ENCODE peak calls at places on chromosomes 2 and 18, in four cellular contexts. H is IMR-90, Q is keratinocyte, W is K562. U is an unnamed sample. For H3K9me1, the result is how much of the 10 kb centered on the place peaks cover.

GRCh38 chr2:133641497-133641896 is 73.2 kb upstream of the NCKAP5 start:
- DNase-seq in W (no peak), Q (peak), H (peak), U (no peak)

GRCh38 chr18:26458526-26459232 is 89.7 kb downstream of the KCTD1 start:
- DNase-seq in Q (no peak), H (peak), W (no peak), U (peak)

GRCh38 chr2:224171226-224171625 is 132.1 kb upstream of the SERPINE2 start:
- DNase-seq in W (no peak), Q (no peak), H (no peak), U (no peak)

GRCh38 chr18:53458266-53458665 is 766.2 kb downstream of the MBD2 start:
- DNase-seq in H (no peak), W (no peak), Q (no peak), U (no peak)

GRCh38 chr2:236833501-236834186 is 252.0 kb upstream of the COPS8 start:
- DNase-seq in W (no peak), Q (no peak), H (peak), U (peak)

GRCh38 chr2:119756837-119757236 is 2.9 kb upstream of the PTPN4 start:
- DNase-seq in H (peak), W (no peak), Q (peak), U (peak)

GRCh38 chr2:78718483-78718882 is 307.0 kb upstream of the REG3G start:
- DNase-seq in Q (no peak), H (no peak), W (no peak), U (no peak)

GRCh38 chr2:128797533-128797932 is 478.9 kb upstream of the HS6ST1 start:
- DNase-seq in H (no peak), Q (no peak), W (no peak), U (no peak)

GRCh38 chr2:134392689-134393476 is 139.0 kb downstream of the MGAT5 start:
- DNase-seq in Q (no peak), W (no peak), H (peak), U (no peak)

GRCh38 chr2:42052702-42053481 is 5.1 kb downstream of the PKDCC start:
- DNase-seq in Q (no peak), H (peak), W (peak), U (no peak)

GRCh38 chr2:239932881-239933735 is 92.0 kb downstream of the NDUFA10 start:
- DNase-seq in H (no peak), W (no peak), Q (no peak), U (no peak)
- H3K9me1 ChIP-seq in H (under half), W (under half), Q (under half), U (under half)

GRCh38 chr2:241443486-241444223 is 64.7 kb downstream of the STK25 start:
- DNase-seq in W (no peak), H (peak), Q (peak), U (no peak)
- H3K9me1 ChIP-seq in W (under half), H (under half), Q (under half), U (under half)

DNA sequence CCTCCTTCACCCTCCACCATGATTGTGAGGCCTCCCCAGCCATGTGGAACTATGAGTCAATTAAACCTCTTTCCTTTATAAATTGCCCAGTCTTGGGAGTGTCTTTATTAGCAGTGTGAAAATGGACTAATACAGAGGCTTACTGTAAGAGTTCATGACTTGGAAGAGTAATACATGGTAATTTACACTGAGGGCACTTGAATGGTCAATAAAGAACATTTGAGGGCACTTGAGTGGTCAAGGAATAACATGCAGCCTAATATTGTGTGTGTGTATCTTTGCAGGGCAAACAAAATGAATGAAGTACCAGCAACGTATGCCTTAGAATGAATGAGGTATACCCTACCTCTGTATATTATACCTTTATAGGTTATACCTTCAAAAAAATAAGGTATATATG is 190.4 kb upstream of the SOX11 start:
- DNase-seq in W (no peak), Q (no peak), H (no peak), U (no peak)
- H3K9me1 ChIP-seq in W (under half), Q (under half), H (under half), U (under half)

GRCh38 chr18:11516988-11517630 is 92.3 kb upstream of the SLC35G4 start:
- DNase-seq in Q (no peak), H (no peak), W (no peak), U (no peak)

GRCh38 chr18:11511434-11512095 is 97.8 kb upstream of the SLC35G4 start:
- DNase-seq in W (no peak), H (no peak), Q (no peak), U (no peak)

GRCh38 chr18:11506871-11507270 is 102.5 kb upstream of the SLC35G4 start:
- DNase-seq in H (peak), W (no peak), Q (no peak), U (no peak)

GRCh38 chr18:11514267-11514666 is 95.1 kb upstream of the SLC35G4 start:
- DNase-seq in Q (no peak), H (no peak), W (no peak), U (no peak)

DNA sequence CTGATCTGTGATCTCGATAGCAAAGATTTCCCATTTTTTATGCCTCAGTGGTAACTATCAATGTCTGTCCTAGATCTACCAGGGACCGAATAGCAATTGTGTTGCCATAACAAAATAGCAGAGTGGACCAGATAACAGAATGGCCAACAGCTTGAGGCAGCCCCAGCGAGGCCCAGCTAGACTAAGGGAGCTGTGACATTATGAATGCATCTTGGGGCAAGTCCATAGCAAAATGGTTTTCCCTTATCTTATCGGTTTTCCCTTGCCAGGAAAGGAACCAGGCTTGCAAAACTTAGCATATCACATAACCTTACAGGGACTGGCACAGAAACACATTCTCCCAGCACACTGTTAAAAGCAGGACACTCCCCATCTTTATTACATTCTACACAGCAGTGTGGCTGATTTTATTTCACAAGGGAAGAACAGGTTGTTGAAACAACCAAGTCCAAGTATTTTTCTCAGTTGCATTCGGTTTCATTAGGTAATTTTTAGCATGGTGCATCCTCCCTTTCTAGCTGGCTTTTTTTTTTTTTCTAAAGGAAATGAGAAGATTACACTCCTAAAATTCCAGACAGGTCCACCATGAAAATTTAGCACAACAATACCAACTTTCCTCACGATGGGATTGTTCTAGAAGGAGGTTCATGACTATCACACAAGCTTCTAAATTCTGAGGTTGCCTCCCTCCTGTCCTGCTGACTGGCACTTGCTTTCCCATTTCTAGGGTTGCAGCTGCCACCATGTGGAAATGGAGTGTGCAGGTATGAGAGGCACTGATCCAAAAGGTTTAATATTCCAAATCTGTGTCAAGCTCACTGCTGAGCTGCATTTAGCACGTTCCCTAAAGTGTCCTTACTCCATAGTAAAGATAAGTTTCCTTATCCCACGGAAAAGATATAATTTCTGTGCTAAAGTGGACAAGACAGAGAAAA is 97.0 kb upstream of the SLC35G4 start:
- DNase-seq in H (no peak), W (no peak), Q (no peak), U (no peak)
- H3K9me1 ChIP-seq in H (under half), W (under half), Q (under half), U (under half)

GRCh38 chr18:31992836-31993575 is 25.6 kb upstream of the RNF125 start:
- DNase-seq in Q (no peak), H (no peak), W (no peak), U (peak)
- H3K9me1 ChIP-seq in Q (under half), H (under half), W (under half), U (under half)

GRCh38 chr18:69789794-69790193 is 157.9 kb downstream of the CD226 start:
- DNase-seq in Q (no peak), W (no peak), H (no peak), U (no peak)

GRCh38 chr18:69784840-69785239 is 162.8 kb downstream of the CD226 start:
- DNase-seq in H (no peak), Q (no peak), W (no peak), U (no peak)

GRCh38 chr18:69787825-69788547 is 159.7 kb downstream of the CD226 start:
- DNase-seq in H (peak), W (no peak), Q (peak), U (peak)

GRCh38 chr18:69785466-69785865 is 162.2 kb downstream of the CD226 start:
- DNase-seq in Q (no peak), W (no peak), H (peak), U (no peak)

DNA sequence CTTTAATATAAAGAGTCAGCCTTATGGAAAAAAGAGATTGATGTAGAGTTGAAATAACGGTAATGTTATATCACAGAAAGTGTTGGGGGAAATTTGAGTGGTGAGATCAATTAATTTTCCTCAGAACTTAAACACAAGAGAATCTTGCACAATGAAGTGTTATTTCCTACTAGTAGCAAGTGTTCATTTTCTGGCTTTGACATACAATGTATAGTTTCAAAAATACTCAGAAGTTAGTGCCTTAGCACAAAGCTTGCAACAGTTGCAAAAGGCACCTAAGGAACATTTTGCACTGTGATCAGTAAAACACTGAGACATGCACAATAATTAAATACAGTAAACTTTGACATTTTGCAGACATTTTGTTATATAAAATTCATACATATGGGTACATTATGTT is 161.2 kb downstream of the CD226 start:
- DNase-seq in W (no peak), Q (no peak), H (no peak), U (no peak)
- H3K9me1 ChIP-seq in W (under half), Q (under half), H (under half), U (under half)

DNA sequence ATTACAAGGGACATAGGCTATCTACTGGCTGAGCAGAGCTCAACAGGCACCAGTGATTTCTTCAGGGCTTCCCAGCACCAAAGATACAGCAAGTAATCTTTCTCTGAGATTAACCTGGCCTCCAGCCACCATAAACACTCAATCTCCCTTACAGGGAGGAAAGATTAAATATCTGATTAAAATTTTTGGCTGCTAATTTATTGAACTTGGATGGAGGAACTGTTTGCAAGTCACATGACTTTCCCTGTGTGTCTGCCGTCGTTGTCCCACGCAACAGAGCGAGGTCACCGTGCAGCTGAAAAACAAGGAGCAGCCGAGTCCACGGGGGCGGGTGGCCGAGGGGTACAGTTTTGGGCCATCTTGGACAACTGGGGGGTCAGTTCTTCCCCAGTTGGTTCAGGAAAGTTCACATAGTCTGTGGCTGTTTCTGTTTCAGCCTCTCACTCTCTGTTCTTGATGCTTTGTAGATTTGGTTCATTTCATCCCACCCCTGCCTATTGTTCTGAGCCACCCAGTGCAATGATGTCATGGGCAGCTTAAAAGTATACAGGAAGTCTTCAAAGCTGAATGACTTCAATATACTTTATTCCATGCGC is 186.8 kb upstream of the CTAGE1 start:
- DNase-seq in W (no peak), Q (no peak), H (peak), U (peak)
- H3K9me1 ChIP-seq in W (under half), Q (under half), H (under half), U (under half)

U was measured in endothelial cell of umbilical vein.